ENCODE peak calls at places on chromosome 14, in seven cellular contexts. U is H1, R is WTC11, D is HepG2, F is HEK293T, X is HCT116, Q is K562. E is an unnamed sample.

GRCh38 chr14:34322940-34323418 is 139.1 kb downstream of the SPTSSA start:
- DNase-seq in X (peak), R (peak), Q (peak), F (peak), D (peak), U (peak), E (no peak)

GRCh38 chr14:65101631-65102440 is 481 bp downstream of the MAX start:
- DNase-seq in X (no peak), U (peak), R (peak), D (no peak), F (peak), Q (no peak), E (no peak)

GRCh38 chr14:37985826-37986470 is 221.8 kb upstream of the SSTR1 start:
- DNase-seq in D (peak), R (peak), F (peak), Q (peak), U (no peak), X (peak), E (no peak)

GRCh38 chr14:85601246-85601645 is 71.3 kb downstream of the FLRT2 start:
- DNase-seq in D (no peak), R (no peak), X (no peak), Q (no peak), U (no peak), F (no peak), E (no peak)

GRCh38 chr14:88834883-88835431 is 10.5 kb downstream of the TTC8 start:
- DNase-seq in F (no peak), X (no peak), Q (no peak), U (no peak), D (no peak), R (no peak), E (no peak)

GRCh38 chr14:73865536-73866113 is 14.0 kb downstream of the PTGR2 start:
- DNase-seq in Q (no peak), U (no peak), D (no peak), F (no peak), X (no peak), R (no peak), E (no peak)

GRCh38 chr14:101064121-101064661 is 160.7 kb upstream of the RTL1 start:
- DNase-seq in Q (no peak), F (no peak), D (no peak), X (no peak), R (no peak), U (no peak), E (no peak)

GRCh38 chr14:91173221-91173670 is 59.4 kb downstream of the DGLUCY start:
- DNase-seq in R (peak), F (peak), Q (peak), D (peak), U (peak), X (peak), E (peak)

GRCh38 chr14:69543341-69544249 is 31.1 kb downstream of the CCDC177 start:
- DNase-seq in R (no peak), D (no peak), F (no peak), X (peak), Q (peak), U (no peak), E (no peak)

GRCh38 chr14:89598548-89599186 is 181.6 kb upstream of the FOXN3 start:
- DNase-seq in D (peak), R (no peak), F (no peak), U (no peak), Q (no peak), X (peak), E (no peak)

GRCh38 chr14:38357557-38357956 is 101.7 kb upstream of the CLEC14A start:
- DNase-seq in R (no peak), F (no peak), D (no peak), Q (no peak), X (no peak), U (no peak), E (no peak)

GRCh38 chr14:91067186-91067585 is 6.7 kb upstream of the RPS6KA5 start:
- DNase-seq in U (no peak), R (no peak), D (no peak), Q (no peak), X (no peak), F (no peak), E (no peak)

GRCh38 chr14:81423504-81423903 is 23.4 kb upstream of the STON2 start:
- DNase-seq in Q (peak), D (no peak), X (no peak), F (no peak), U (no peak), R (no peak), E (no peak)

GRCh38 chr14:81464253-81465001 is 64.3 kb upstream of the STON2 start:
- DNase-seq in X (peak), F (peak), Q (peak), D (peak), R (peak), U (peak), E (peak)

GRCh38 chr14:95233702-95234241 is 76.4 kb upstream of the DICER1 start:
- DNase-seq in D (no peak), U (no peak), F (no peak), R (no peak), Q (no peak), X (no peak), E (peak)

GRCh38 chr14:52342849-52343606 is 28.9 kb downstream of the PTGER2 start:
- DNase-seq in U (no peak), F (no peak), D (no peak), R (no peak), X (no peak), Q (no peak), E (no peak)

GRCh38 chr14:94671870-94672444 is 59.8 kb downstream of the SERPINA3 start:
- DNase-seq in Q (no peak), U (no peak), F (no peak), X (no peak), D (peak), R (no peak), E (no peak)

GRCh38 chr14:59897757-59898383 is 22.1 kb upstream of the LRRC9 start:
- DNase-seq in R (peak), Q (peak), U (no peak), F (peak), X (peak), D (peak), E (no peak)

GRCh38 chr14:56129941-56130340 is 11.7 kb downstream of the PELI2 start:
- DNase-seq in D (no peak), U (no peak), X (no peak), F (no peak), R (no peak), Q (no peak), E (no peak)

GRCh38 chr14:51517116-51517515 is 134.6 kb upstream of the FRMD6 start:
- DNase-seq in Q (no peak), U (no peak), D (no peak), X (no peak), F (no peak), R (no peak), E (no peak)

GRCh38 chr14:60986500-60986899 is 5.5 kb downstream of the SLC38A6 start:
- DNase-seq in R (no peak), U (no peak), D (no peak), X (no peak), Q (no peak), F (no peak), E (no peak)

GRCh38 chr14:25046301-25046943 is 3.5 kb downstream of the STXBP6 start:
- DNase-seq in U (no peak), R (no peak), F (no peak), D (no peak), X (no peak), Q (peak), E (no peak)

GRCh38 chr14:54177861-54178591 is 218.8 kb upstream of the CDKN3 start:
- DNase-seq in R (no peak), U (no peak), Q (no peak), F (no peak), D (no peak), X (no peak), E (no peak)

GRCh38 chr14:68501621-68502052 is 291.2 kb downstream of the ZFP36L1 start:
- DNase-seq in F (no peak), R (no peak), Q (no peak), D (no peak), X (no peak), U (no peak), E (no peak)

GRCh38 chr14:27389402-27389801 is 791.6 kb upstream of the NOVA1 start:
- DNase-seq in Q (no peak), U (no peak), F (no peak), X (no peak), R (no peak), D (no peak), E (no peak)

GRCh38 chr14:23984891-23985607 is 3.7 kb upstream of the DHRS4L2 start:
- DNase-seq in U (no peak), D (peak), F (no peak), Q (no peak), X (no peak), R (no peak), E (no peak)

GRCh38 chr14:95948608-95949007 is 72.0 kb downstream of the TUNAR start:
- DNase-seq in F (no peak), X (no peak), R (peak), U (no peak), D (no peak), Q (no peak), E (no peak)

GRCh38 chr14:101359221-101360044 is 201.9 kb upstream of the DIO3 start:
- DNase-seq in X (no peak), R (no peak), U (no peak), Q (no peak), D (no peak), F (no peak), E (no peak)

GRCh38 chr14:101464310-101464983 is 96.8 kb upstream of the DIO3 start:
- DNase-seq in R (no peak), F (no peak), U (peak), D (no peak), Q (no peak), X (no peak), E (no peak)

DNA sequence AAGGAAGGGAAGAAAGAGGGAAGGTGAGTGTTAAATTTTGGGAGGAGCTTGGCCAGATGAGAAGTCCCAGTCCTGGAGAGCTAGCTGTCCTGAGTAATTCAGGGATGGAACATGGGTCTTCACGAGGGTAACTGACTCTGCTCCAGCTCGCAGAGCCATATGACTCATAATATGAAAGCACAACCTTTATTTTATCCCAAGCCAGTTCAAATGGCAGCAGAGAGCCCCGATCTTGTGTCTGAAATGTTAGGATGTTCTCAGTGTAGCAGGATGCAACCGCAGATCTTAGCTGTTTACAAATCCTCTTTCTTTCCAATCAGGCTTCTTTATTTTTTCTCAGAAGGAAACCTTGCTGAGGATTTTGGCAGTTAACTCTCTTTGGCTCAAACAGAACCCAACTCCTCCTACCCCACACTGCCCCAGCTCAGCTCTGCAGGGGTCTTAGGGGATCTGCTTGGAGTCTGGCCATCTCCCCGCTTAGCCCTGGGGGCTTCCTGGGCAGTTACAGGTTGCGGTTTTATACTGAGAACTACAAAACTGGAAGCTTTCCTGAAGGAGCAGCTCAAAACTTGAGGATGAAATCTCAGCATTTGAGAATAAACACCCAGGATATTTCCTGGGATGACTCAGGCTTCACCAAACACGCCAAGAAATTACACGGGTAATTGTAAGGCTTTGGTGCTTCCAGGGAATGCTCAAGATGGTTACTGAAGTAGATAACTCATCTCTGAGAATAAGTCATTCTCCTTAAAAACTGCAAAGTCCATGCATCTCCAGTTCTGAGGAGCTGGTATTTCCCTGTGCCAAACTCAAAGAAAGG is 92.5 kb downstream of the VCPKMT start:
- DNase-seq in R (no peak), F (no peak), D (no peak), U (no peak), X (no peak), Q (no peak), E (no peak)
- TF ChIP-seq SP1 in R (no peak), F (no peak), D (no peak), U (no peak), X (no peak), Q (no peak), E (no peak)

GRCh38 chr14:79280400-79280670 is 931.0 kb downstream of the DIO2 start:
- DNase-seq in Q (no peak), D (no peak), R (no peak), X (no peak), F (no peak), U (no peak), E (no peak)

GRCh38 chr14:79281244-79282199 is 929.8 kb downstream of the DIO2 start:
- DNase-seq in X (no peak), R (no peak), Q (no peak), D (no peak), F (peak), U (peak), E (no peak)

GRCh38 chr14:79278286-79278797 is 933.0 kb downstream of the DIO2 start:
- DNase-seq in F (no peak), U (no peak), R (peak), X (no peak), D (no peak), Q (no peak), E (no peak)

GRCh38 chr14:79278798-79279644 is 932.3 kb downstream of the DIO2 start:
- DNase-seq in U (peak), Q (peak), X (no peak), F (peak), R (peak), D (peak), E (no peak)

GRCh38 chr14:79279645-79280399 is 931.5 kb downstream of the DIO2 start:
- DNase-seq in D (no peak), R (peak), Q (no peak), U (no peak), X (no peak), F (no peak), E (no peak)
- TF ChIP-seq SP1 in D (no peak), R (no peak), Q (no peak), U (no peak), X (no peak), F (no peak), E (no peak)

GRCh38 chr14:76773188-76773885 is 12.1 kb downstream of the VASH1 start:
- DNase-seq in D (peak), U (no peak), Q (peak), F (no peak), R (no peak), X (no peak), E (no peak)
- TF ChIP-seq SP1 in D (no peak), U (no peak), Q (no peak), F (no peak), R (no peak), X (no peak), E (no peak)

DNA sequence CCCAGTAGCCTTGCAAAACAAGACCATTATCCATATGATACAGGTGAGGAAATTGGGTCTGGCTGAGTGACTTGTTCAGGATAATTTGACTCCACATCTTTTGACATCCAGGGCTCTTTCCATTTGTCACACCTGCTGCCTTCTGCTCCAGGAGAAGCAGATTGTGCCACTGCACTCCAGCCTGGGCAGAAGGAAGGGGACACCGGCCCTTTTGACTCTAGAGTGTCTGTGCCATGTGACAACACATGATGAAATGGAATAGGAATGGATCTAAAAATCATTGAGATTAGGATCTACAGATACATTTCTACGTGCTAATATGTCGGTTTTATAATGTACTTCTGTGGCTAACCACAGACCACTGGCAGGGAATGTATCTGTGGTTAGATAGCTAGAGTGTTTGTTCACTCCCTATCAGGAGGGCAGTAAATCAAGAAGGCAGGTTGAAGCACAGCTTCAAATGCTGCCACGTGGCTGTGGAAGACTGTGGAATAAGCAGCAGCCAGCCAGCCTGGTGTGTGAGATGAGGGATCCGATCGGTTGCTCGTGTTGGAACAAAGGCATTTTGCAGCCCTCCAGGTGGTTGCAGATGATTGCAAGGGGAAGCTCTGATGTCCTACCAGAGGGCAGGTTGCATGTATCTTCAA is 28.4 kb downstream of the EML1 start:
- DNase-seq in X (no peak), R (no peak), U (no peak), F (peak), Q (peak), D (no peak), E (no peak)
- TF ChIP-seq SP1 in X (no peak), R (no peak), U (no peak), F (no peak), Q (no peak), D (no peak), E (no peak)

GRCh38 chr14:105497671-105498429 is 6.8 kb downstream of the TEDC1 start:
- DNase-seq in U (no peak), X (no peak), Q (no peak), D (no peak), R (no peak), F (no peak), E (no peak)

GRCh38 chr14:105495101-105495989 is 4.3 kb downstream of the TEDC1 start:
- DNase-seq in Q (no peak), X (no peak), R (no peak), U (no peak), F (no peak), D (no peak), E (no peak)

GRCh38 chr14:105498430-105499255 is 7.6 kb downstream of the TEDC1 start:
- DNase-seq in Q (no peak), D (no peak), U (no peak), R (no peak), X (no peak), F (no peak), E (no peak)

GRCh38 chr14:105495990-105496830 is 5.2 kb downstream of the TEDC1 start:
- DNase-seq in Q (no peak), U (no peak), X (no peak), F (no peak), D (peak), R (peak), E (no peak)

GRCh38 chr14:105496831-105497591 is 6.0 kb downstream of the TEDC1 start:
- DNase-seq in D (no peak), R (peak), Q (no peak), X (no peak), U (no peak), F (no peak), E (no peak)
- TF ChIP-seq SP1 in D (no peak), R (no peak), Q (no peak), X (no peak), U (no peak), F (no peak), E (no peak)

DNA sequence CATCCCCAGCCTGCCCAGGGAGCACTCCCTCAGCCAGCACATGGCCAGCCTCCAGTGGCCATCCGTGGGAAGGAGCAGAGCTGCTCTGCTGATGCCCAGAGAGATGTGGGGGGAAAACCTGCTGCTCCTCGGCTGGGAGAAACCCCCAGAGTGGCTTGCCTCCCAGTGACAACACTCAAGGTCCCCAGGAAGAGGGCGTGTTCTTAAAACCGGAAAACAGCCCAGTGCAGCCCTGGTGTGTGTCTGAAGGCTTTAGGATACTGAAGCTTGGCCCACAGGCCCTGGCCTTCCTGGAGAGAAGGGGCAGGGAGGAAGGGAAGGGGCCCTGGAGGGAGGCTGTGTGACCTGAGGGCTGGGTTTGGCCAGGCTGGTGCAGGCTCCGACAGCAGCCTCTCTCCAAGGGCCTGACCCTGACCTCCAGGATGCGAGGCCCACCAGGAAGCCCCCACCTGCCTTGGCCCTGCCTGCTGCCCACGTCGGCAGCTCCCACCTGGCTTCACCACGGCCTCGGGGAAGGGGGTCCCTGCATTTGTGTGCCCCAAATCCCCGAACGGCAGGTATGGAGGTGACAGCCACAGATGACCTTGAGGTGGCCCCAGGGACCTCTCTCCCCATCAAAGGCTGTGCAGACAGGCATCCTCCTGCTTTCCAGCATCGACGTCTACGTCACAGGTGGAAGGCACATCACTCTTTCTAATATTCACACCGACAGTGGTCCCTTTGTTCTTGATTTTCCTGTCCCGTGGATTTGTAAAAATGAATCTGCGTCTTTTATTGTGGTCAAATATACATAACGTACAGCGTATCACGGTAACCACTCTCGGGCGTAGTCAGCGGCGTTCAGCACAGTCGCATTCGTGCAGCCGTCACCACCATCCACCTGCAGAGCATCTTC is 190.0 kb upstream of the C14orf180 start:
- DNase-seq in X (no peak), F (no peak), U (no peak), D (no peak), R (no peak), Q (no peak), E (no peak)
- TF ChIP-seq SP1 in X (no peak), F (no peak), U (no peak), D (no peak), R (no peak), Q (no peak), E (no peak)

GRCh38 chr14:49405291-49405690 is 180.9 kb downstream of the RPS29 start:
- DNase-seq in F (no peak), R (no peak), D (no peak), X (no peak), U (no peak), Q (no peak), E (no peak)

DNA sequence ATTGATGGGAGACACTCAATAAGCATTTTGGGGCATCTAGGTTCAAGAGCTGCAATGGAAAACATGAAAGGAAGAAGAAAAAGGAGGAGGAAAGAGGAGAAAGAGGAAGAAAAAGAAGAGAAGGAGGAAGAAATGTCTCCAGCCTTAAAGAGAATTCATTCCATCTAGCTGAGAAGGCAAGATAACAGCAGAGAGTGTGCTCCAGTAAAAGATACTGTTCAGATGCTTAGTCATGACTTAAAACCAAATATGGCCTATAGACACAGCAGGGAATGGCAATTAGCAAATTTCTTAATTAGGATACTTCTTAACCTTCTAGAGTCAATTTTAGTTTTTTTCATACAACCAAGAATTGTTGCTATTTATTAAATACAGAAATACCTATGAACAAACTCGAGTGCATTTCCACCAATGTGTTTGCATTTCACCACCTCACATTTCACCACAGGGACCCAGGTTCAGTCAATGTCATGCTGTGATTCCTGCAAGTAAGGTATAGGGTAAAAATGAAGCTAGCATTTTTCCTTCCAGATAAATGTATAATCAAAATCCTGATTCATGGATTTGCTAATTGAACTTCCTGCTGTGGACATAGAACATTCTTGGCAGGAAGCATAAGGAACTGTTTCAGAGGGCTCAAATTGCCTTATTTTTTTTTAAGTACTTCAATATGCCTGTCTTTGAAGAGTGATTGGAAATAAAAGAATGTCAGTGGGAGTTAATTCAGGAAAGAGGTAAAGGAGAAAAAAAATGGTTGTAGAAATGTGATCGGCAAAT is 177.8 kb downstream of the RPS29 start:
- DNase-seq in D (no peak), U (no peak), X (no peak), F (no peak), R (no peak), Q (no peak), E (no peak)
- TF ChIP-seq SP1 in D (no peak), U (no peak), X (no peak), F (no peak), R (no peak), Q (no peak), E (no peak)